ENCODE peak calls at places on chromosomes 4 and X, in ten cellular contexts. W is endothelial cell of umbilical vein, I is GM23338, S is stomach, V is spleen, H is Panc1, E is esophagus muscularis mucosa, Y is transverse colon, U is K562, K is sigmoid colon. O is an unnamed sample. For H3K36me3, the result is how much of the 10 kb centered on the place peaks cover.

GRCh38 chr4:16289872-16290554 is 63.7 kb upstream of the TAPT1 start:
- DNase-seq in W (peak), I (peak), S (no peak), V (no peak), H (peak), E (no peak), Y (no peak), U (no peak), K (no peak), O (no peak)

GRCh38 chr4:40601641-40602040 is 28.0 kb downstream of the RBM47 start:
- DNase-seq in W (no peak), I (no peak), S (peak), V (no peak), H (no peak), E (no peak), Y (no peak), U (no peak), K (no peak), O (no peak)

GRCh38 chrX:18390941-18391538 is 34.4 kb upstream of the CDKL5 start:
- DNase-seq in W (peak), I (peak), S (peak), V (peak), H (no peak), E (no peak), Y (peak), U (peak), K (peak), O (no peak)

GRCh38 chr4:85966308-85966882 is 393.5 kb downstream of the MAPK10 start:
- DNase-seq in W (peak), I (no peak), S (no peak), V (no peak), H (no peak), E (no peak), Y (no peak), U (no peak), K (no peak), O (no peak)

GRCh38 chr4:89419121-89419695 is 111.6 kb upstream of the GPRIN3 start:
- DNase-seq in W (no peak), I (peak), S (no peak), V (no peak), H (no peak), E (no peak), Y (no peak), U (no peak), K (no peak), O (no peak)

GRCh38 chrX:21711848-21712197 is 46.1 kb downstream of the SMPX start:
- DNase-seq in W (no peak), I (no peak), S (no peak), V (no peak), H (no peak), E (no peak), Y (no peak), U (no peak), K (no peak), O (no peak)

GRCh38 chrX:49947778-49948177 is 25.4 kb downstream of the CLCN5 start:
- DNase-seq in W (no peak), I (no peak), S (no peak), V (no peak), H (no peak), E (no peak), Y (no peak), U (no peak), K (no peak), O (no peak)

GRCh38 chr4:127505203-127505602 is 127.6 kb upstream of the INTU start:
- DNase-seq in W (peak), I (no peak), S (peak), V (no peak), H (no peak), E (no peak), Y (no peak), U (no peak), K (no peak), O (no peak)

GRCh38 chr4:141118381-141118780 is 14.9 kb downstream of the RNF150 start:
- DNase-seq in W (no peak), I (no peak), S (no peak), V (no peak), H (no peak), E (no peak), Y (no peak), U (no peak), K (no peak), O (no peak)

DNA sequence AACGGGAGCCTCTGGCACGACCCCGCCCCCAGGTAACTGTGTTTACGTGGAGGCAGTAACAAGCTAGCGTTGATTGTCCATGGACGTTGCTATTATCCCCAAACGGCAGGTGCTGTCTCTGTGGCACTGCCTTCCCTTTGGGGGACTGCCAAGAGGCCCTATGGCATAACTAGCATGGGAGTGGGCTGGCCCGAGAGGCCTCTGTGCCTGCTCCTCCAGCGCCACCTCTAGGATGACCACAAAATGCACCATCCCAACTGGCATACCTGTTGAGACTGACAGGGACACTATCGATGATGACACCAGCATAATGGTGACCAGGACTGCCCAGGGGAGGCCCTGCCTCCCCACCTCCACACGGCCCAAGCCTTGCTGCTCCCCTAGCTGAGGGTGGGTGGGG is 1.5 kb downstream of the SRPK3 start:
- DNase-seq in W (no peak), I (peak), S (no peak), V (no peak), H (no peak), E (no peak), Y (no peak), U (no peak), K (no peak), O (no peak)
- H3K36me3 ChIP-seq in W (under half), I (under half), S (under half), V (under half), H (under half), E (under half), Y (under half), U (under half), K (under half), O (under half)

DNA sequence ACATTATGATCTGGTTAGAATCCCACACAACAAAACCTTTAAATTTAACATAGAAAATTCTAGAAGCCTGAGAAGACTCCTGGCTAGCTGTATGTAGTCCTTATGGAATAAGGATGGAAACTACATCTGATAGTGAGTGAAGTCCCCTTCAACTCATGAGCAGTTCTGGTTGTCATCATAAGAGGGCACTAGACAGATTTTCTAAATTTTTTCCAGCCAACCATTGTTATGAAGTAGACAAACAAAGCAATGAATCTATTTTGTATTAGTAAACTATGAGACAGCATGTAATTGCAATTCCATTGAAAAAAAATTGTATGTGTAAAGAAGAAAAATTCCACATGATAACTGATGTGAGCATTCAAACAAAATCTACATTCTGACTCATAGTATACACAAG is 35.2 kb downstream of the PWWP3B start:
- DNase-seq in W (no peak), I (no peak), S (no peak), V (no peak), H (no peak), E (no peak), Y (no peak), U (no peak), K (no peak), O (no peak)
- TF ChIP-seq CTCF in W (no peak), I (no peak), S (no peak), V (no peak), H (no peak), E (no peak), Y (no peak), U (no peak), K (no peak), O (no peak)

GRCh38 chr4:185344743-185345538 is 50.8 kb downstream of the LRP2BP start:
- DNase-seq in W (peak), I (no peak), S (no peak), V (no peak), H (no peak), E (no peak), Y (no peak), U (no peak), K (no peak), O (no peak)
- TF ChIP-seq POLR2AphosphoS5 in W (peak), I (no peak), S (no peak), V (no peak), H (no peak), E (no peak), Y (no peak), U (no peak), K (peak), O (no peak)

DNA sequence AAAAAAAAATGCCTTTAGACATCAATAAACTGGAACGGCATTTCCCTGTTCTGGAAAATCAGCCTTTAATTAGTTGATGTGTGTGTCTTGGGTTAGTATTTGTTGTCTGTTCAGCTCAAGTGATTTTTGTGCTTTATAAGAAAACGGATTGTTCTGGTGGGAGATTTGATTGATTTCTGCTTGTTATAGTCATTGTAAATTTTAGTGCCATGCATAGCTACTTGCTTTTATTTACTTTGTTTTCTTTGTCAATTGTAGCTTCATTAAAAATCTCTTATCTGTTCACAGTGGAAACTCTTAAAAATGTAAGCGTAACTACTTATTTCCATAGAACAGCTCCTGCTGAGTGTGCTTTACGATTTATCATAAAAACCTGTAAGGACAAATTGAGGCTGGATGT is 253.2 kb downstream of the TENM3 start:
- DNase-seq in W (no peak), I (no peak), S (no peak), V (no peak), H (no peak), E (no peak), Y (no peak), U (no peak), K (no peak), O (no peak)
- H3K36me3 ChIP-seq in W (under half), I (under half), S (under half), V (under half), H (under half), E (under half), Y (under half), U (under half), K (under half), O (under half)

GRCh38 chrX:25726539-25726938 is 411.6 kb upstream of the MAGEB18 start:
- DNase-seq in W (no peak), I (no peak), S (no peak), V (no peak), H (no peak), E (no peak), Y (no peak), U (no peak), K (no peak), O (no peak)

GRCh38 chrX:25717122-25717521 is 421.0 kb upstream of the MAGEB18 start:
- DNase-seq in W (no peak), I (no peak), S (no peak), V (no peak), H (no peak), E (no peak), Y (no peak), U (no peak), K (no peak), O (no peak)

DNA sequence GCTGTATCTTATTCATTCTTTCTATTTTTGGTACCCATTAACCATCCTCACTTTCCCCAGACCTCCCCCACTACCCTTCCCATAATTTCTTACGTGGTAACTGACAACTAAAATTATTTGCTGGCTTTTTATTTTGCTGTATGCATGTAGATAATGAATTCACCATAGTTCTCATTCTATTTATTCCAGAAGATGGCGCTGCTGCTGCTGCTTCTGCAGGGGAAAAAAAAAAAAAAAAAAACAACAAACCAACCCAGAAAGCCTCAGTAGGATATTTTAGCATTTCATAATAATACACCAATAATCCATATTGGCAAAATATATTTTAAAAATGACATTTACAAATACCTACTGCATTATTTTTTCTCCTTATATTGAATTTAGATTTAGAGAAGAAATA is 416.6 kb upstream of the MAGEB18 start:
- DNase-seq in W (peak), I (peak), S (no peak), V (no peak), H (no peak), E (no peak), Y (no peak), U (no peak), K (no peak), O (no peak)
- TF ChIP-seq CTCF in W (peak), I (peak), S (no peak), V (no peak), H (peak), E (no peak), Y (no peak), U (no peak), K (no peak), O (no peak)

DNA sequence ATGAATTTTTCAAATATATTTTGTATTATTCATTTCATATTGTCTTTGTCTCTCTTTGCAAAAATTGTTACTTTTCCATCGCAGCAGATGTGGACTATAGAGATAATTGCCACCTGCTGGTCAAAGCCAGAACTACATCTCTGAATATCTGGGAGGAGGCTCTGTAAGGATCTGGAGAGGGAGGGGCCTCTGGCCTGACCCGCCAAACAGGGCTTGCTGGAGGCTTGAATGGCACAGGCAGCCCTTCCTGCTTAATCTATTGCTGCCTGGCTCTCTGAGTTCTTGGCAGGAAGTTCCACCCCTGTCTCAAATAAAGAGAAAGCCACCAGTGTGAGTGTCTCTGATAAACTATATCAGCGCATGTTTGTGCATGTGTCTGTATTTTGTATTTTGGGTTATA is 132.4 kb downstream of the ZMAT1 start:
- DNase-seq in W (peak), I (peak), S (peak), V (peak), H (peak), E (peak), Y (peak), U (peak), K (peak), O (peak)
- TF ChIP-seq POLR2AphosphoS5 in W (no peak), I (no peak), S (no peak), V (no peak), H (no peak), E (peak), Y (no peak), U (no peak), K (no peak), O (no peak)

GRCh38 chr4:122131562-122132157 is 20.5 kb upstream of the BLTP1 start:
- DNase-seq in W (no peak), I (no peak), S (no peak), V (no peak), H (no peak), E (no peak), Y (no peak), U (no peak), K (no peak), O (no peak)
- H3K36me3 ChIP-seq in W (under half), I (under half), S (under half), V (under half), H (under half), E (under half), Y (under half), U (under half), K (under half), O (under half)

DNA sequence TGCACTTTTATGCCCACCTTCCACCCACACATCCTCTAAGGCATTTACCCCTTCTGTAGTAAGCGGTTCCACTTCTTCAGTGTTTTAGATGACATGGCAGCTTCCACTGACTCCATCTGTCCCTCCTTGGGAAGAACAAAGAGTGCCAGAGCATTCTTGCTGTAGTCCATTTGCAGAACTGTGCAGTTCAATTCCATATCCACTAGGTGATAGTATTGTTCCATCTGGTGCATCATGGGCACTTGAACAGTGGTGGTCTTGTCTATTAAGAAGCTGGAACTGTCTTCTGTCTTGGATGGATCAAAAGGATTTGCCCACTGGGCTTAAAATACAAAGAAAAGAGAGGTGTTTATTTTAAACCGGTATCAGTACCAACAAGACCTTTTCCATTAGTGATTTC is 3.5 kb downstream of the SERPINA7 start:
- DNase-seq in W (no peak), I (peak), S (no peak), V (no peak), H (no peak), E (no peak), Y (no peak), U (no peak), K (no peak), O (no peak)
- TF ChIP-seq CTCF in W (no peak), I (peak), S (no peak), V (no peak), H (peak), E (no peak), Y (no peak), U (no peak), K (no peak), O (no peak)